ENCODE peak calls at places on chromosomes 3 and 15, in four cellular contexts. P is HCT116, X is K562, D is HepG2. C is an unnamed sample.

GRCh38 chr3:65334045-65334665 is 646.4 kb upstream of the ADAMTS9 start:
- DNase-seq in D (no peak), X (peak; percentile 13), P (no peak), C (no peak)

GRCh38 chr15:52068004-52068403 is 44.6 kb downstream of the BCL2L10 start:
- DNase-seq in X (no peak), D (no peak), P (no peak), C (no peak)

GRCh38 chr3:4950948-4951347 is 28.3 kb upstream of the BHLHE40 start:
- DNase-seq in P (no peak), X (no peak), D (peak; percentile 33), C (peak; percentile 27)

GRCh38 chr3:96755519-96755918 is 58.9 kb upstream of the EPHA6 start:
- DNase-seq in D (no peak), P (no peak), X (no peak), C (no peak)

GRCh38 chr15:70486451-70487379 is 276.6 kb downstream of the UACA start:
- DNase-seq in D (no peak), P (no peak), X (no peak), C (no peak)

GRCh38 chr3:133797396-133798105 is 8.1 kb upstream of the SRPRB start:
- DNase-seq in X (no peak), P (no peak), D (no peak), C (no peak)

GRCh38 chr15:66734961-66735908 is 33.2 kb downstream of the SMAD6 start:
- DNase-seq in P (no peak), D (no peak), X (no peak), C (no peak)

GRCh38 chr3:54131026-54131605 is 8.8 kb downstream of the CACNA2D3 start:
- DNase-seq in P (no peak), D (no peak), X (no peak), C (no peak)

GRCh38 chr3:130227540-130227939 is 117.9 kb upstream of the COL6A5 start:
- DNase-seq in X (no peak), P (no peak), D (no peak), C (no peak)

GRCh38 chr3:113660901-113661300 is 35.5 kb downstream of the USF3 start:
- DNase-seq in P (no peak), X (no peak), D (no peak), C (no peak)

GRCh38 chr3:141275032-141275422 is 43.4 kb downstream of the PXYLP1 start:
- DNase-seq in X (no peak), D (peak; percentile 24), P (no peak), C (no peak)

GRCh38 chr3:138449490-138449889 is 15.1 kb downstream of the ESYT3 start:
- DNase-seq in P (no peak), X (no peak), D (no peak), C (no peak)

GRCh38 chr3:43388188-43388587 is 101.8 kb downstream of the SNRK start:
- DNase-seq in P (no peak), D (no peak), X (no peak), C (no peak)

GRCh38 chr3:43390255-43390588 is 103.9 kb downstream of the SNRK start:
- DNase-seq in D (no peak), X (no peak), P (no peak), C (no peak)

GRCh38 chr3:43389388-43390254 is 103.3 kb downstream of the SNRK start:
- DNase-seq in X (no peak), D (peak; percentile 30), P (no peak), C (peak; percentile 54)

GRCh38 chr3:43391621-43392020 is 105.3 kb downstream of the SNRK start:
- DNase-seq in P (no peak), D (no peak), X (no peak), C (no peak)

DNA sequence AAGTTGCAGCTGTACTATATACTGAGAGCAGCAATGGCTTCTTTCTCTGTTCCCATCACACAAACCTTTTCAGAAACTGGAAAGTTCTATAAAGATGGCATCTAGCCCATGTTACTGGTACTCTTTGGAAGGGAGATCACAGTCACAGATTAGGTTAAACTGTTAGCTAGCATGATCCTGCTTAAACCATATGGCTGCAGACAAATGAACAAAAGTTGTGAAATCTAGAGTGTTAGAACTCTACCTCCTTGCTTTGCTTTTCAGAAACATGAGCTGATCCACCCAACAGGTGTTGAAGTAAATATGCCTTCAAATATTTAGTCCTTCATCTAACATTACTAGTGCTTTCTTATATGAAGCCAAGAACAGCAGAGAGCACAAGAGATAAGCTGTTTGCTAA is 102.6 kb downstream of the SNRK start:
- DNase-seq in X (no peak), D (no peak), P (no peak), C (no peak)
- TF ChIP-seq TCF7L2 in X (no peak), D (no peak), P (no peak), C (no peak)

GRCh38 chr15:38603672-38604071 is 39.1 kb upstream of the RASGRP1 start:
- DNase-seq in P (no peak), D (no peak), X (no peak), C (no peak)

GRCh38 chr15:38600241-38600640 is 35.6 kb upstream of the RASGRP1 start:
- DNase-seq in P (no peak), X (no peak), D (no peak), C (no peak)

GRCh38 chr15:38605744-38606143 is 41.1 kb upstream of the RASGRP1 start:
- DNase-seq in X (no peak), P (no peak), D (no peak), C (no peak)

GRCh38 chr15:38598749-38599148 is 34.1 kb upstream of the RASGRP1 start:
- DNase-seq in P (no peak), X (no peak), D (no peak), C (no peak)

GRCh38 chr15:38603271-38603670 is 38.7 kb upstream of the RASGRP1 start:
- DNase-seq in P (no peak), X (no peak), D (no peak), C (no peak)
- TF ChIP-seq TCF7L2 in P (no peak), X (no peak), D (no peak), C (no peak)

GRCh38 chr15:31316135-31316795 is 10.4 kb upstream of the KLF13 start:
- DNase-seq in P (no peak), D (no peak), X (no peak), C (no peak)

GRCh38 chr15:31311735-31312134 is 14.9 kb upstream of the KLF13 start:
- DNase-seq in P (no peak), X (no peak), D (no peak), C (no peak)

GRCh38 chr15:31312220-31312619 is 14.4 kb upstream of the KLF13 start:
- DNase-seq in D (no peak), X (no peak), P (no peak), C (no peak)

GRCh38 chr15:31313223-31313622 is 13.4 kb upstream of the KLF13 start:
- DNase-seq in D (no peak), P (no peak), X (no peak), C (no peak)

DNA sequence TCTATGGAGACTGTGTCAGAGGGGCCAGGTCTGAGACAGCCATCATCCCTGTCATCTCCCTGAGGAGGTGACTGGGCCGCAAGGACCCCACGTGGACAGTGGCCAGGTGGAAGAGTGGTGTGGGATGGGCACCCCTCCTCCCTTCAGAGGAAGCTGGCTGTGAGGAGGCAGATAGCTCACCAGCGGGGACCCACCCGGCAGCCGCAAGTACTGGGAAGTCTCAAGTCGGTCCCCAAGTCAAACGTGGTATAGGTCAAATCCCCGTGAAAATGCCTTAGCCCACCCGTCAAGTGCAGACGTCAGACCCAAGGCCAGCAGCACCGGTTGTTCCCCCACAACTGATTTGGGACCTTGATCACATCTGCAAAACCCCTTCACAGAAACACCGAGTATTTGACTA is 12.3 kb upstream of the KLF13 start:
- DNase-seq in D (no peak), P (no peak), X (no peak), C (no peak)
- TF ChIP-seq TCF7L2 in D (no peak), P (no peak), X (no peak), C (no peak)

GRCh38 chr3:101127991-101128390 is 134.8 kb upstream of the ABI3BP start:
- DNase-seq in X (no peak), P (no peak), D (no peak), C (no peak)

GRCh38 chr3:101133638-101134037 is 140.4 kb upstream of the ABI3BP start:
- DNase-seq in X (no peak), P (no peak), D (no peak), C (no peak)

GRCh38 chr3:101131767-101132166 is 138.5 kb upstream of the ABI3BP start:
- DNase-seq in P (no peak), X (no peak), D (no peak), C (no peak)

GRCh38 chr3:101124125-101124524 is 130.9 kb upstream of the ABI3BP start:
- DNase-seq in D (no peak), X (no peak), P (no peak), C (no peak)

GRCh38 chr3:101128786-101129185 is 135.6 kb upstream of the ABI3BP start:
- DNase-seq in D (no peak), X (no peak), P (no peak), C (no peak)
- TF ChIP-seq TCF7L2 in D (no peak), X (no peak), P (no peak), C (no peak)

GRCh38 chr3:194740859-194741486 is 55.3 kb downstream of the FAM43A start:
- DNase-seq in X (no peak), D (peak; percentile 64), P (peak; percentile 91), C (no peak)

GRCh38 chr3:194736896-194737600 is 51.4 kb downstream of the FAM43A start:
- DNase-seq in X (no peak), P (no peak), D (no peak), C (no peak)

GRCh38 chr3:194738254-194739093 is 52.8 kb downstream of the FAM43A start:
- DNase-seq in D (no peak), P (peak; percentile 22), X (no peak), C (no peak)

GRCh38 chr3:194741916-194742315 is 56.2 kb downstream of the FAM43A start:
- DNase-seq in X (no peak), D (no peak), P (no peak), C (no peak)

DNA sequence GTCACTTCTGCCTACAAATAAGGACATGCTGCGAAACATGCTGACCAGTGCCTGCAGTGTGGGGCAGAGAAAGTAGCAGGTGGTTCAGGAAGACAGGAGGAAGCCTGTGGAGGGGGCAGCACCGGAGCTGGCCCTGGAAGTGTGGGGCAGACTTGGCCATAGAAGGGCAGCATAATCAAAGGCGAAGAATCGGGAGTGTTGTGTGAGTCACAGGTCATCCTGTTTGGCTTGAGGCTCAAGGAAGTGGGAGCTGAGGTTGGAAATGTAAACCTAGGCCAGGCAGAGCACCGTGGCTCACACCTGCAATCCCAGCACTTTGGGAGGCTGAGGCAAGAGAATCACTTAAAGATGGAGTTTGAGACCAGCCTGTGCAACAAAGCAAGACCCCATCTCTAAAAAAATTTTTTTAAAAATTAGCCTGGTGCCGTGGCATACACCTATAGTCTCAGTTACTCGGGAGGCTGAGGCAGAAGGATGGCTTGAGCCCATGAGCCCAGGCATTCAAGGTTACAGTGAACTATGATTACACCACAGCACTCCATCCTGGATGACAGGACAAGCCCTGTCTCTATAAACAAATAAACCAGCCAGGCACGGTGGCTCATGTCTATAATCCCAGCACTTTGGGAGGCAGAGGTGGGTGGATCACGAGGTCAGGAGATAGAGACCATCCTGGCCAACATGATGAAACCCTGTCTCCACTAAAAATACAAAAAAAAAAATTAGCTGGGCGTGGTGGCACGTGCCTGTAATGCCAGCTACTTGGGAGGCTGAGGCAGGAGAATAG is 54.0 kb downstream of the FAM43A start:
- DNase-seq in X (no peak), P (peak; percentile 10), D (peak; percentile 73), C (no peak)
- TF ChIP-seq TCF7L2 in X (no peak), P (no peak), D (no peak), C (no peak)

C was measured in Panc1.